ENCODE peak calls at places on chromosome 1, in four cellular contexts. V is left ventricle myocardium inferior; U is stimulated activated CD4-positive, alpha-beta T cell treated with anti-CD3 and anti-CD28 coated beads, TNF-alpha, amount 100 ng/mL, for 1 hour; K is activated CD4-positive, CD25-positive, alpha-beta regulatory T cell. X is an unnamed sample.

GRCh38 chr1:209900734-209901133 is 37.3 kb upstream of the SYT14 start:
- DNase-seq in K (no peak), U (no peak), V (no peak), X (no peak)

GRCh38 chr1:21342961-21343838 is 52.9 kb upstream of the ECE1 start:
- DNase-seq in V (no peak), U (no peak), K (no peak), X (no peak)

GRCh38 chr1:42937141-42937696 is 21.4 kb downstream of the SLC2A1 start:
- DNase-seq in U (no peak), K (no peak), V (no peak), X (no peak)

GRCh38 chr1:10791117-10791951 is 5.1 kb downstream of the CASZ1 start:
- DNase-seq in V (no peak), U (no peak), K (no peak), X (no peak)

GRCh38 chr1:213934642-213935041 is 53.1 kb upstream of the PROX1 start:
- DNase-seq in U (no peak), V (peak; percentile 66), K (no peak), X (no peak)

GRCh38 chr1:91621360-91621759 is 120.7 kb downstream of the CDC7 start:
- DNase-seq in K (no peak), V (no peak), U (no peak), X (no peak)

GRCh38 chr1:230707732-230708630 is 5.9 kb downstream of the AGT start:
- DNase-seq in U (no peak), V (no peak), K (no peak), X (no peak)

GRCh38 chr1:164720329-164721036 is 161.5 kb downstream of the PBX1 start:
- DNase-seq in K (no peak), U (no peak), V (no peak), X (no peak)

GRCh38 chr1:156663178-156663577 is 14.0 kb downstream of the NES start:
- DNase-seq in K (no peak), V (peak; percentile 50), U (no peak), X (no peak)

GRCh38 chr1:59695301-59695700 is 119.4 kb upstream of the HOOK1 start:
- DNase-seq in K (no peak), V (no peak), U (no peak), X (no peak)

GRCh38 chr1:234899041-234899787 is 229.4 kb downstream of the TOMM20 start:
- DNase-seq in U (no peak), V (no peak), K (no peak), X (no peak)

GRCh38 chr1:241475688-241476087 is 43.9 kb downstream of the FH start:
- DNase-seq in U (no peak), V (no peak), K (no peak), X (no peak)

GRCh38 chr1:29145739-29146437 is 22.2 kb upstream of the TMEM200B start:
- DNase-seq in V (no peak), K (no peak), U (no peak), X (no peak)

GRCh38 chr1:214102907-214103306 is 115.1 kb downstream of the PROX1 start:
- DNase-seq in V (no peak), U (no peak), K (no peak), X (no peak)

GRCh38 chr1:191993549-191993948 is 164.7 kb upstream of the RGS18 start:
- DNase-seq in K (no peak), V (no peak), U (no peak), X (no peak)

GRCh38 chr1:241447056-241447649 is 72.4 kb downstream of the FH start:
- DNase-seq in V (no peak), U (no peak), K (no peak), X (no peak)

GRCh38 chr1:172821609-172822274 is 162.8 kb downstream of the FASLG start:
- DNase-seq in V (no peak), U (no peak), K (no peak), X (no peak)

GRCh38 chr1:238088891-238089290 is 198.2 kb upstream of the ZP4 start:
- DNase-seq in K (no peak), U (no peak), V (no peak), X (no peak)

GRCh38 chr1:7594002-7594713 is 176.9 kb upstream of the VAMP3 start:
- DNase-seq in K (no peak), V (no peak), U (no peak), X (no peak)

GRCh38 chr1:64196074-64196869 is 7.2 kb upstream of the UBE2U start:
- DNase-seq in K (no peak), U (no peak), V (no peak), X (no peak)

GRCh38 chr1:24910751-24911650 is 19.1 kb downstream of the RUNX3 start:
- DNase-seq in V (no peak), U (peak; percentile 39), K (peak; percentile 51), X (peak; percentile 87)

GRCh38 chr1:14970115-14970798 is 183.3 kb upstream of the TMEM51 start:
- DNase-seq in K (no peak), V (peak; percentile 42), U (no peak), X (no peak)

X was measured in activated CD8-positive, alpha-beta memory T cell treated with anti-CD3 and anti-CD28 coated beads for 24 hours.